ENCODE peak calls at places on chromosomes 1 and 21, in seven cellular contexts. L is Peyer's patch, O is spleen, B is A549, A is esophagus muscularis mucosa, G is heart left ventricle, D is transverse colon. W is an unnamed sample.

GRCh38 chr1:163035791-163036249 is 33.3 kb upstream of the RGS4 start:
- DNase-seq in O (no peak), B (peak; percentile 13), A (no peak), G (no peak), L (no peak), D (no peak), W (no peak)

GRCh38 chr1:5480306-5480705 is 511.9 kb downstream of the NPHP4 start:
- DNase-seq in D (no peak), B (no peak), L (no peak), A (no peak), G (no peak), O (peak; percentile 46), W (no peak)

GRCh38 chr1:81142099-81142776 is 658.5 kb upstream of the ADGRL2 start:
- DNase-seq in B (no peak), G (no peak), A (no peak), O (no peak), D (no peak), L (no peak), W (no peak)

GRCh38 chr1:32784817-32785216 is 32.3 kb downstream of the YARS1 start:
- DNase-seq in O (no peak), G (no peak), L (no peak), B (no peak), A (no peak), D (no peak), W (no peak)

GRCh38 chr1:21663951-21664805 is 5.0 kb downstream of the RAP1GAP start:
- DNase-seq in L (peak; percentile 34), O (peak; percentile 70), D (no peak), A (no peak), B (no peak), G (no peak), W (no peak)

GRCh38 chr1:113146242-113147072 is 73.5 kb downstream of the LRIG2 start:
- DNase-seq in L (no peak), D (no peak), O (no peak), A (no peak), B (no peak), G (no peak), W (no peak)

GRCh38 chr21:35338281-35338680 is 289.2 kb upstream of the RUNX1 start:
- DNase-seq in B (no peak), O (no peak), L (no peak), G (no peak), A (no peak), D (no peak), W (no peak)

GRCh38 chr1:17024721-17025120 is 13.0 kb upstream of the ATP13A2 start:
- DNase-seq in G (no peak), D (no peak), O (no peak), L (no peak), A (no peak), B (no peak), W (no peak)

GRCh38 chr21:27365394-27365793 is 398.5 kb upstream of the ADAMTS5 start:
- DNase-seq in O (no peak), L (no peak), B (no peak), G (no peak), D (no peak), A (no peak), W (no peak)

GRCh38 chr1:100902365-100902764 is 6.5 kb downstream of the SLC30A7 start:
- DNase-seq in D (no peak), L (no peak), G (no peak), B (no peak), A (no peak), O (no peak), W (no peak)

GRCh38 chr1:181135462-181135781 is 46.9 kb downstream of the IER5 start:
- DNase-seq in G (no peak), A (no peak), D (no peak), B (peak; percentile 72), L (no peak), O (no peak), W (no peak)

GRCh38 chr21:16468191-16468590 is 738.4 kb downstream of the USP25 start:
- DNase-seq in L (no peak), A (no peak), O (no peak), D (no peak), B (no peak), G (no peak), W (no peak)

GRCh38 chr1:109617291-109617801 is 2.1 kb downstream of the GNAT2 start:
- DNase-seq in L (no peak), G (no peak), D (no peak), O (no peak), A (peak; percentile 88), B (peak; percentile 22), W (peak; percentile 46)

GRCh38 chr1:9990944-9991343 is 6.1 kb upstream of the RBP7 start:
- DNase-seq in L (no peak), O (no peak), D (no peak), A (no peak), B (no peak), G (peak; percentile 59), W (no peak)

GRCh38 chr1:156508205-156508954 is 7.8 kb upstream of the MEF2D start:
- DNase-seq in D (peak; percentile 76), A (peak; percentile 94), O (no peak), L (peak; percentile 81), B (no peak), G (peak; percentile 81), W (no peak)

GRCh38 chr1:113912594-113913311 is 7.6 kb downstream of the DCLRE1B start:
- DNase-seq in D (no peak), L (no peak), O (no peak), B (no peak), G (peak; percentile 45), A (no peak), W (peak; percentile 52)

GRCh38 chr1:59156031-59156430 is 140.9 kb upstream of the FGGY start:
- DNase-seq in D (no peak), G (no peak), O (no peak), B (no peak), A (peak; percentile 82), L (no peak), W (no peak)

GRCh38 chr1:202283991-202284390 is 57.7 kb downstream of the UBE2T start:
- DNase-seq in O (peak; percentile 46), B (peak; percentile 69), A (no peak), L (no peak), D (no peak), G (no peak), W (no peak)

GRCh38 chr1:155052412-155053400 is 1.6 kb downstream of the ADAM15 start:
- DNase-seq in D (peak; percentile 48), B (peak; percentile 29), G (peak; percentile 83), O (no peak), L (peak; percentile 76), A (no peak), W (no peak)

GRCh38 chr1:155050560-155051341 is at the start of gene ADAM15:
- DNase-seq in A (no peak), D (peak; percentile 92), O (peak; percentile 96), B (peak; percentile 84), L (peak; percentile 92), G (peak; percentile 86), W (peak; percentile 84)

GRCh38 chr1:155051777-155052398 is 772 bp downstream of the ADAM15 start:
- DNase-seq in G (peak; percentile 80), B (no peak), D (peak; percentile 69), L (peak; percentile 66), O (peak; percentile 88), A (no peak), W (peak; percentile 61)

GRCh38 chr1:155049651-155050559 is 1.2 kb upstream of the ADAM15 start:
- DNase-seq in O (no peak), A (no peak), G (no peak), L (no peak), B (no peak), D (no peak), W (no peak)

GRCh38 chr1:155051342-155051776 is 243 bp downstream of the ADAM15 start:
- DNase-seq in L (no peak), A (no peak), O (no peak), B (no peak), G (no peak), D (no peak), W (no peak)
- TF ChIP-seq POLR2A in L (no peak), A (no peak), O (no peak), B (peak; percentile 35), G (no peak), D (peak; percentile 39), W (peak; percentile 34)

GRCh38 chr1:167565922-167566321 is 12.4 kb upstream of the CREG1 start:
- DNase-seq in G (no peak), O (no peak), L (no peak), A (no peak), D (no peak), B (no peak), W (no peak)
- H3K4me1 ChIP-seq in G (peaks cover 52% of the 10 kb centered on the region), O (no peaks in the 10 kb centered on the region), L (no peaks in the 10 kb centered on the region), A (no peaks in the 10 kb centered on the region), D (no peaks in the 10 kb centered on the region), B (peaks cover 13% of the 10 kb centered on the region), W (no peaks in the 10 kb centered on the region)

GRCh38 chr1:162022626-162023025 is 1.0 kb downstream of the OLFML2B start:
- DNase-seq in A (no peak), O (no peak), B (no peak), D (no peak), L (no peak), G (no peak), W (no peak)

GRCh38 chr1:162026906-162027305 is 3.2 kb upstream of the OLFML2B start:
- DNase-seq in G (no peak), A (no peak), D (no peak), O (no peak), L (no peak), B (no peak), W (no peak)

GRCh38 chr1:162021124-162021523 is 2.5 kb downstream of the OLFML2B start:
- DNase-seq in L (no peak), B (no peak), G (no peak), A (no peak), D (no peak), O (no peak), W (no peak)

GRCh38 chr1:162023181-162023546 is 505 bp downstream of the OLFML2B start:
- DNase-seq in B (no peak), A (no peak), D (no peak), L (no peak), O (no peak), G (no peak), W (no peak)

GRCh38 chr1:162023547-162024501 is at the start of gene OLFML2B:
- DNase-seq in B (peak; percentile 70), O (peak; percentile 88), D (peak; percentile 60), L (peak; percentile 64), G (peak; percentile 72), A (no peak), W (peak; percentile 45)
- TF ChIP-seq POLR2A in B (no peak), O (no peak), D (peak; percentile 25), L (no peak), G (no peak), A (no peak), W (no peak)

GRCh38 chr1:61502011-61502410 is 222.9 kb downstream of the TM2D1 start:
- DNase-seq in L (no peak), A (peak; percentile 82), G (no peak), D (no peak), O (no peak), B (no peak), W (no peak)

GRCh38 chr1:61506231-61506630 is 218.7 kb downstream of the TM2D1 start:
- DNase-seq in O (no peak), A (no peak), D (no peak), B (no peak), G (no peak), L (no peak), W (no peak)

GRCh38 chr1:61506944-61507343 is 218.0 kb downstream of the TM2D1 start:
- DNase-seq in G (no peak), D (no peak), L (no peak), O (no peak), B (no peak), A (no peak), W (no peak)

GRCh38 chr1:61504840-61505239 is 220.1 kb downstream of the TM2D1 start:
- DNase-seq in G (no peak), B (no peak), L (no peak), A (no peak), O (no peak), D (no peak), W (no peak)

GRCh38 chr1:61504305-61504704 is 220.6 kb downstream of the TM2D1 start:
- DNase-seq in O (no peak), L (no peak), B (no peak), A (no peak), G (no peak), D (no peak), W (no peak)
- H3K4me1 ChIP-seq in O (no peaks in the 10 kb centered on the region), L (no peaks in the 10 kb centered on the region), B (peaks cover 6% of the 10 kb centered on the region), A (no peaks in the 10 kb centered on the region), G (no peaks in the 10 kb centered on the region), D (no peaks in the 10 kb centered on the region), W (no peaks in the 10 kb centered on the region)

W was measured in body of pancreas.